ENCODE peak calls at places on chromosomes 1 and 21, in six cellular contexts. M is left ventricle myocardium inferior, C is dorsolateral prefrontal cortex, L is HFF-Myc, F is AG04449, Y is breast epithelium. K is an unnamed sample.

GRCh38 chr1:43933386-43934278 is at the start of gene ARTN:
- DNase-seq in M (no peak), C (no peak), L (no peak), F (no peak), Y (no peak), K (peak)

GRCh38 chr21:26815197-26815596 is 30.0 kb downstream of the ADAMTS1 start:
- DNase-seq in M (no peak), C (no peak), L (no peak), F (no peak), Y (no peak), K (no peak)

GRCh38 chr21:44329086-44329889 is 9.9 kb downstream of the CFAP410 start:
- DNase-seq in M (no peak), C (peak), L (no peak), F (no peak), Y (no peak), K (no peak)

GRCh38 chr1:7218210-7218832 is 433.1 kb downstream of the CAMTA1 start:
- DNase-seq in M (no peak), C (no peak), L (no peak), F (no peak), Y (no peak), K (no peak)

GRCh38 chr1:36737767-36738166 is 255.1 kb upstream of the CSF3R start:
- DNase-seq in M (no peak), C (no peak), L (no peak), F (no peak), Y (no peak), K (no peak)

GRCh38 chr1:211415700-211416099 is 76.3 kb downstream of the RD3 start:
- DNase-seq in M (no peak), C (no peak), L (no peak), F (no peak), Y (no peak), K (no peak)

GRCh38 chr1:198837276-198838021 is 198.6 kb downstream of the PTPRC start:
- DNase-seq in M (no peak), C (no peak), L (no peak), F (no peak), Y (no peak), K (no peak)

GRCh38 chr1:9127395-9128160 is 1.3 kb downstream of the GPR157 start:
- DNase-seq in M (no peak), C (no peak), L (no peak), F (no peak), Y (no peak), K (no peak)

GRCh38 chr1:2474933-2475371 is 1.1 kb upstream of the PLCH2 start:
- DNase-seq in M (no peak), C (no peak), L (no peak), F (no peak), Y (peak), K (no peak)

GRCh38 chr1:215423288-215423687 is 143.8 kb upstream of the KCTD3 start:
- DNase-seq in M (no peak), C (no peak), L (no peak), F (no peak), Y (no peak), K (no peak)

GRCh38 chr1:86739901-86740507 is 35.6 kb downstream of the SH3GLB1 start:
- DNase-seq in M (no peak), C (no peak), L (no peak), F (no peak), Y (no peak), K (no peak)

GRCh38 chr1:230393722-230394121 is 32.4 kb downstream of the PGBD5 start:
- DNase-seq in M (no peak), C (no peak), L (no peak), F (no peak), Y (no peak), K (no peak)

GRCh38 chr1:99265124-99265523 is 832 bp downstream of the PLPPR4 start:
- DNase-seq in M (no peak), C (no peak), L (no peak), F (no peak), Y (no peak), K (no peak)

GRCh38 chr1:182957902-182958395 is 5.0 kb upstream of the SHCBP1L start:
- DNase-seq in M (no peak), C (no peak), L (no peak), F (no peak), Y (no peak), K (no peak)

GRCh38 chr21:27505516-27505915 is 538.6 kb upstream of the ADAMTS5 start:
- DNase-seq in M (no peak), C (no peak), L (peak), F (peak), Y (no peak), K (no peak)

GRCh38 chr1:42925132-42925769 is 33.4 kb downstream of the SLC2A1 start:
- DNase-seq in M (no peak), C (no peak), L (no peak), F (no peak), Y (no peak), K (no peak)

GRCh38 chr1:42922687-42923366 is 35.8 kb downstream of the SLC2A1 start:
- DNase-seq in M (no peak), C (no peak), L (no peak), F (no peak), Y (no peak), K (no peak)

GRCh38 chr1:42924249-42925131 is 34.2 kb downstream of the SLC2A1 start:
- DNase-seq in M (peak), C (peak), L (peak), F (peak), Y (peak), K (peak)

GRCh38 chr1:42926235-42926869 is 32.3 kb downstream of the SLC2A1 start:
- DNase-seq in M (no peak), C (no peak), L (no peak), F (no peak), Y (no peak), K (no peak)

GRCh38 chr1:42923367-42924248 is 35.1 kb downstream of the SLC2A1 start:
- DNase-seq in M (no peak), C (no peak), L (no peak), F (no peak), Y (no peak), K (no peak)
- H3K4me3 ChIP-seq in M (peak), C (peak), L (peak), F (peak), Y (peak), K (peak)

GRCh38 chr1:180181048-180181447 is 26.4 kb downstream of the QSOX1 start:
- DNase-seq in M (no peak), C (no peak), L (no peak), F (no peak), Y (no peak), K (no peak)
- TF ChIP-seq CTCF in M (peak), C (peak), L (peak), F (peak), Y (no peak), K (no peak)

GRCh38 chr1:157155658-157156057 is 17.5 kb upstream of the ETV3 start:
- DNase-seq in M (no peak), C (no peak), L (no peak), F (no peak), Y (no peak), K (no peak)

GRCh38 chr1:157157481-157158190 is 19.4 kb upstream of the ETV3 start:
- DNase-seq in M (no peak), C (no peak), L (no peak), F (peak), Y (no peak), K (no peak)

GRCh38 chr1:157154940-157155514 is 16.8 kb upstream of the ETV3 start:
- DNase-seq in M (peak), C (no peak), L (no peak), F (no peak), Y (no peak), K (peak)

GRCh38 chr1:157154291-157154690 is 16.1 kb upstream of the ETV3 start:
- DNase-seq in M (no peak), C (no peak), L (no peak), F (no peak), Y (no peak), K (no peak)

DNA sequence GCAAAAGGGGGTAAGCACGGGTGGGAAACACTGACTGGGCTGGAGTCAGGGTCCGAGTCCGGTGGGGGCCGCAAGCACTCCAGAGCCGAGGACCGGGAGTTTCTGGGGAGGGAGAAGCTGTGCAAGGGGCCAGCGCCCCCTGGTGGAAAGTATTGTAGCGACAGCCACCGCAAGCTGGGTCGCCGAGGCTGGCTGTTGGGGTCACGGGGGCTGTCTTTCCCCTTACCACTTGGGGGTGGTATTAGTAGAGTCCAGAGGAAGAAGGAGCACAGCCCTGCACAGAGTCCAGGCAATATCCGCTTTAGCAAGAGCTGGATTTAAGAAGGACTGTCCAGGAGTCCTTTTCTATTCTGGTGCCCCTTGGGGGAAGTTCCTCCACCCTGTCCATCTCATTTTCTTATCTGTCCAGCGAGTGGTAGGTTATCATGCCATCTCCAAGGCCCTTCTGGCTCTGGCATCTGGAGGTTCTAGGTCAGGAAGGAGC is 17.9 kb upstream of the ETV3 start:
- DNase-seq in M (peak), C (peak), L (no peak), F (no peak), Y (no peak), K (peak)
- H3K4me3 ChIP-seq in M (peak), C (no peak), L (no peak), F (peak), Y (peak), K (no peak)

GRCh38 chr1:15033264-15033663 is 120.3 kb upstream of the TMEM51 start:
- DNase-seq in M (no peak), C (no peak), L (peak), F (no peak), Y (no peak), K (no peak)
- TF ChIP-seq CTCF in M (no peak), C (no peak), L (peak), F (peak), Y (no peak), K (no peak)